ENCODE peak calls at places on chromosomes 5 and 9, in eight cellular contexts. One of them, this sample, is unnamed.

GRCh38 chr5:158014367-158014766 is 155.4 kb upstream of the CLINT1 start:
- DNase-seq in RWPE1: no peak
- DNase-seq in mucosa of descending colon: no peak
- DNase-seq in progenitor cell of endocrine pancreas: no peak
- DNase-seq in fibroblast of mammary gland: no peak
- DNase-seq in Peyer's patch: no peak
- DNase-seq in GM10248: no peak
- DNase-seq in kidney: no peak
- DNase-seq in this sample: no peak

GRCh38 chr9:107620801-107621200 is 131.2 kb upstream of the KLF4 start:
- DNase-seq in RWPE1: no peak
- DNase-seq in mucosa of descending colon: peak
- DNase-seq in progenitor cell of endocrine pancreas: no peak
- DNase-seq in fibroblast of mammary gland: no peak
- DNase-seq in Peyer's patch: peak
- DNase-seq in GM10248: no peak
- DNase-seq in kidney: no peak
- DNase-seq in this sample: no peak

GRCh38 chr5:14726066-14726838 is 61.7 kb downstream of the OTULIN start:
- DNase-seq in RWPE1: peak
- DNase-seq in mucosa of descending colon: no peak
- DNase-seq in progenitor cell of endocrine pancreas: no peak
- DNase-seq in fibroblast of mammary gland: no peak
- DNase-seq in Peyer's patch: no peak
- DNase-seq in GM10248: no peak
- DNase-seq in kidney: no peak
- DNase-seq in this sample: no peak

GRCh38 chr9:7094052-7094451 is 336.3 kb downstream of the KDM4C start:
- DNase-seq in RWPE1: peak
- DNase-seq in mucosa of descending colon: no peak
- DNase-seq in progenitor cell of endocrine pancreas: no peak
- DNase-seq in fibroblast of mammary gland: peak
- DNase-seq in Peyer's patch: no peak
- DNase-seq in GM10248: no peak
- DNase-seq in kidney: no peak
- DNase-seq in this sample: no peak

GRCh38 chr9:114910541-114910940 is 19.9 kb downstream of the TNFSF8 start:
- DNase-seq in RWPE1: no peak
- DNase-seq in mucosa of descending colon: no peak
- DNase-seq in progenitor cell of endocrine pancreas: no peak
- DNase-seq in fibroblast of mammary gland: peak
- DNase-seq in Peyer's patch: no peak
- DNase-seq in GM10248: no peak
- DNase-seq in kidney: no peak
- DNase-seq in this sample: no peak

GRCh38 chr9:28916348-28916747 is 1343.1 kb upstream of the C9orf72 start:
- DNase-seq in RWPE1: no peak
- DNase-seq in mucosa of descending colon: no peak
- DNase-seq in progenitor cell of endocrine pancreas: no peak
- DNase-seq in fibroblast of mammary gland: no peak
- DNase-seq in Peyer's patch: no peak
- DNase-seq in GM10248: no peak
- DNase-seq in kidney: no peak
- DNase-seq in this sample: no peak

GRCh38 chr5:136058031-136058971 is 29.5 kb downstream of the TGFBI start:
- DNase-seq in RWPE1: peak
- DNase-seq in mucosa of descending colon: no peak
- DNase-seq in progenitor cell of endocrine pancreas: no peak
- DNase-seq in fibroblast of mammary gland: peak
- DNase-seq in Peyer's patch: no peak
- DNase-seq in GM10248: no peak
- DNase-seq in kidney: no peak
- DNase-seq in this sample: no peak

GRCh38 chr5:96995419-96995818 is 59.5 kb downstream of the LNPEP start:
- DNase-seq in RWPE1: no peak
- DNase-seq in mucosa of descending colon: no peak
- DNase-seq in progenitor cell of endocrine pancreas: no peak
- DNase-seq in fibroblast of mammary gland: no peak
- DNase-seq in Peyer's patch: no peak
- DNase-seq in GM10248: no peak
- DNase-seq in kidney: no peak
- DNase-seq in this sample: no peak

GRCh38 chr5:68087866-68088265 is 127.7 kb upstream of the PIK3R1 start:
- DNase-seq in RWPE1: no peak
- DNase-seq in mucosa of descending colon: no peak
- DNase-seq in progenitor cell of endocrine pancreas: no peak
- DNase-seq in fibroblast of mammary gland: peak
- DNase-seq in Peyer's patch: no peak
- DNase-seq in GM10248: no peak
- DNase-seq in kidney: no peak
- DNase-seq in this sample: no peak

GRCh38 chr9:120256146-120256545 is 323.8 kb downstream of the CDK5RAP2 start:
- DNase-seq in RWPE1: no peak
- DNase-seq in mucosa of descending colon: no peak
- DNase-seq in progenitor cell of endocrine pancreas: no peak
- DNase-seq in fibroblast of mammary gland: no peak
- DNase-seq in Peyer's patch: no peak
- DNase-seq in GM10248: no peak
- DNase-seq in kidney: no peak
- DNase-seq in this sample: no peak

GRCh38 chr9:133182151-133182550 is 18.4 kb upstream of the GBGT1 start:
- DNase-seq in RWPE1: no peak
- DNase-seq in mucosa of descending colon: no peak
- DNase-seq in progenitor cell of endocrine pancreas: no peak
- DNase-seq in fibroblast of mammary gland: no peak
- DNase-seq in Peyer's patch: no peak
- DNase-seq in GM10248: no peak
- DNase-seq in kidney: no peak
- DNase-seq in this sample: no peak
- TF ChIP-seq CTCF in RWPE1: no peak
- TF ChIP-seq CTCF in mucosa of descending colon: no peak
- TF ChIP-seq CTCF in progenitor cell of endocrine pancreas: no peak
- TF ChIP-seq CTCF in fibroblast of mammary gland: no peak
- TF ChIP-seq CTCF in Peyer's patch: no peak
- TF ChIP-seq CTCF in GM10248: no peak
- TF ChIP-seq CTCF in kidney: no peak
- TF ChIP-seq CTCF in this sample: no peak

DNA sequence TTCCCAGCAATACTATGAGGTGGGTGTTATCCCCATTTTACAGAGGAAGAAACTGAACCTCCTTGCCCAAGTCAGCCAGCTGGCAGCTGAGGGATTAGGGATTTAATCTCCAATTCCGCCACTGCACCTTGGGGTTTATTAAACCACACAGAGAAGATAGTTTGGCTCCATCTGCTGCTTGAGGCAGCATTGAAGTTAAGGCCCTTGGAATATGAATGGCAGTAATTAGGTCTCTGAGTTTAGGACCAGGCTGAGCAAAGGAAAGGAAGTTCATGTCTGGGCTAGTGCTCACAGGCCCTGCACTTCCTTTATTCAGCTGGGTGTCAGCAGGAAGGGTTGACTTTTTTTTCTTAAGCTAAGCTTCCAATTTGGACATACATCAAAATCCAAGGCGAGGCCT is 86.9 kb upstream of the GDNF start:
- DNase-seq in RWPE1: peak
- DNase-seq in mucosa of descending colon: no peak
- DNase-seq in progenitor cell of endocrine pancreas: no peak
- DNase-seq in fibroblast of mammary gland: peak
- DNase-seq in Peyer's patch: no peak
- DNase-seq in GM10248: no peak
- DNase-seq in kidney: no peak
- DNase-seq in this sample: no peak
- TF ChIP-seq CTCF in RWPE1: no peak
- TF ChIP-seq CTCF in mucosa of descending colon: no peak
- TF ChIP-seq CTCF in progenitor cell of endocrine pancreas: no peak
- TF ChIP-seq CTCF in fibroblast of mammary gland: no peak
- TF ChIP-seq CTCF in Peyer's patch: no peak
- TF ChIP-seq CTCF in GM10248: no peak
- TF ChIP-seq CTCF in kidney: no peak
- TF ChIP-seq CTCF in this sample: no peak

DNA sequence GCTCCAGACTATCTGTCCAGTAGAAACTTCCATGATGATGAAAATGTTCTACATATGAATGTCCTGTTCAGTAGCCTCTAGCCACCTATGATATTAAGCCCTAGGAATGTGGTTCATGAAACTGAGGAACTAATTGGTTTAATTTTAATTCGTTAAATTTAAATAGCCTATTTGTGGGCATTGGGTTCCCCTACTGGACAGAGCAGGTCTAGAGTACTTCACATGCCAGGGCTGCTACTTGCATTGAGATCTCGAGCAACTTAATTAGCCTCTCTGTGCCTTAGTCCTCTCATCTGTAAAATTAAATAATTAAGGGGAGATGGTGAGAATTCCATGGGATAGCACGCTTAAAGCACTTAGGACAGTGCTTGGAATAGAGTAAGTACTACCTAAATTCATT is 160.0 kb downstream of the PAPPA start:
- DNase-seq in RWPE1: no peak
- DNase-seq in mucosa of descending colon: no peak
- DNase-seq in progenitor cell of endocrine pancreas: no peak
- DNase-seq in fibroblast of mammary gland: peak
- DNase-seq in Peyer's patch: no peak
- DNase-seq in GM10248: no peak
- DNase-seq in kidney: no peak
- DNase-seq in this sample: no peak
- TF ChIP-seq CTCF in RWPE1: no peak
- TF ChIP-seq CTCF in mucosa of descending colon: no peak
- TF ChIP-seq CTCF in progenitor cell of endocrine pancreas: no peak
- TF ChIP-seq CTCF in fibroblast of mammary gland: peak
- TF ChIP-seq CTCF in Peyer's patch: no peak
- TF ChIP-seq CTCF in GM10248: no peak
- TF ChIP-seq CTCF in kidney: peak
- TF ChIP-seq CTCF in this sample: no peak

GRCh38 chr9:68843239-68843638 is 138.2 kb downstream of the PIP5K1B start:
- DNase-seq in RWPE1: no peak
- DNase-seq in mucosa of descending colon: no peak
- DNase-seq in progenitor cell of endocrine pancreas: no peak
- DNase-seq in fibroblast of mammary gland: no peak
- DNase-seq in Peyer's patch: no peak
- DNase-seq in GM10248: no peak
- DNase-seq in kidney: no peak
- DNase-seq in this sample: no peak

GRCh38 chr9:68847765-68848164 is 142.7 kb downstream of the PIP5K1B start:
- DNase-seq in RWPE1: no peak
- DNase-seq in mucosa of descending colon: no peak
- DNase-seq in progenitor cell of endocrine pancreas: no peak
- DNase-seq in fibroblast of mammary gland: no peak
- DNase-seq in Peyer's patch: no peak
- DNase-seq in GM10248: no peak
- DNase-seq in kidney: no peak
- DNase-seq in this sample: no peak

GRCh38 chr9:68844196-68844595 is 139.2 kb downstream of the PIP5K1B start:
- DNase-seq in RWPE1: no peak
- DNase-seq in mucosa of descending colon: no peak
- DNase-seq in progenitor cell of endocrine pancreas: no peak
- DNase-seq in fibroblast of mammary gland: no peak
- DNase-seq in Peyer's patch: no peak
- DNase-seq in GM10248: no peak
- DNase-seq in kidney: no peak
- DNase-seq in this sample: no peak

GRCh38 chr9:68842568-68842967 is 137.5 kb downstream of the PIP5K1B start:
- DNase-seq in RWPE1: no peak
- DNase-seq in mucosa of descending colon: no peak
- DNase-seq in progenitor cell of endocrine pancreas: no peak
- DNase-seq in fibroblast of mammary gland: no peak
- DNase-seq in Peyer's patch: no peak
- DNase-seq in GM10248: no peak
- DNase-seq in kidney: no peak
- DNase-seq in this sample: no peak

DNA sequence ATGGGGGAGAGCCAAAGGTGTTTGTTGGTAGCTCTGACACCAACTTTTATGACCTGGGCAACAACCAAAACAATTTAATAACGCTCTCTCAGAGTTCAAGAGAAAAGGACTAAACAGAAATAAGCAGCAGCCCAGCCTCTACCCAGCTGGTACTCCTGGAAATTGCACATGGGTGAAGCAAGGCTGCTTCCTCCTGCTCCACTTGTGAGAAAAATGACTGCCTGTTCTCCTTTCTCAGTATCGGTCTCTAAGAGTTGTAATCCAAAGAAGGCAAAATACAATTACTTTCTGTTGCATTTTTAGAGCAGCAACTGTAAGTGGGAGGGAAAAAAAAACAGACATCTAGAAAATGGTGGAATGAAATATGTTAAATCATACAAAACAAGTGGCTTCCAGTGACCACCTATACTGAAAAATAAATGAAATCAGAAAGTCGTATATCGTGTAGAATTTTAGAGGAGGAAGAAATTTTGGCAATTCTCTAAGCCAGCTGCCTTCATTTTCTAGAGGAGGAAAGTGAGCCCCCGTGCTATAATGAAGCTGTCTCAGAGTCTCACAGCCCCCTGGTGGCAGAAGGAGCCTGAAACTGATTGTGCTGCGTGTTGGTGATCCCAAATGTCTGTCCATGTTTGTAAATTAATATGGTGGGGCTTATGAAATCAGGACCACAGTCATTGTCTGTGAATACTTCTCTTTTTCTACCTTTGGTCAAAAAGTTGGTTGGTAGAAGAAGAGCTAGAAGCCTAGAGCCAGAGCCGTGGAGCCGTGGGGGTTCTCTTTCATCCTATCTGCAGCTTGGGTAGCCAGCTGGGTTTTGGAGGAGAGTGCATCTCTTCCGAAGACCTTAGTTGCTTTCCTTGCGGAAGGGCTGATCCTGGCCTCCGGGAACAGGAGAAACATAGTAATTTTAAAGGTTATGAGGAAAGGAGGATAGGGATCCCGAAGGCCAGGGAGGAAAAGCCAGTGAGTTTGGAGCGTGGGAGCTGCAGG is 139.9 kb downstream of the PIP5K1B start:
- DNase-seq in RWPE1: no peak
- DNase-seq in mucosa of descending colon: no peak
- DNase-seq in progenitor cell of endocrine pancreas: peak
- DNase-seq in fibroblast of mammary gland: peak
- DNase-seq in Peyer's patch: no peak
- DNase-seq in GM10248: peak
- DNase-seq in kidney: no peak
- DNase-seq in this sample: no peak
- TF ChIP-seq CTCF in RWPE1: no peak
- TF ChIP-seq CTCF in mucosa of descending colon: no peak
- TF ChIP-seq CTCF in progenitor cell of endocrine pancreas: peak
- TF ChIP-seq CTCF in fibroblast of mammary gland: peak
- TF ChIP-seq CTCF in Peyer's patch: peak
- TF ChIP-seq CTCF in GM10248: peak
- TF ChIP-seq CTCF in kidney: peak
- TF ChIP-seq CTCF in this sample: no peak

This sample was measured in natural killer cell.